ENCODE peak calls at places on chromosomes 2 and 18, in nine cellular contexts. G is choroid plexus epithelial cell; Y is SHP77 treated with DMSO at 0.1 percent for 48 hours; E is Karpas-422; C is stimulated activated CD4-positive, alpha-beta T cell treated with anti-CD3 and anti-CD28 coated beads, Interleukin-12 subunit alpha, Interleukin-12 subunit beta, amount 100 ng/mL, for 4 hours; X is cardiac muscle cell; L is activated CD8-positive, alpha-beta memory T cell treated with anti-CD3 and anti-CD28 coated beads for 24 hours; R is left lung; B is colonic mucosa. Z is an unnamed sample.

GRCh38 chr2:234595829-234596228 is 98.9 kb upstream of the ARL4C start:
- DNase-seq in X (no peak), L (no peak), R (no peak), Y (no peak), C (no peak), E (no peak), G (peak; percentile 32), B (no peak), Z (peak; percentile 61)

GRCh38 chr2:58620127-58620526 is 379.0 kb upstream of the FANCL start:
- DNase-seq in X (no peak), E (no peak), L (no peak), B (no peak), Y (no peak), G (peak; percentile 60), C (no peak), R (no peak), Z (no peak)

GRCh38 chr2:197028230-197028629 is 101.7 kb upstream of the PGAP1 start:
- DNase-seq in Y (no peak), L (no peak), R (no peak), E (no peak), G (peak; percentile 90), C (no peak), X (peak; percentile 87), B (no peak), Z (peak; percentile 84)

GRCh38 chr2:11996618-11997017 is 250.2 kb downstream of the LPIN1 start:
- DNase-seq in B (no peak), G (peak; percentile 59), Y (no peak), X (peak; percentile 15), R (no peak), E (no peak), L (no peak), C (no peak), Z (no peak)

GRCh38 chr2:47070920-47071824 is 83.9 kb downstream of the STPG4 start:
- DNase-seq in B (peak; percentile 68), X (peak; percentile 97), C (no peak), G (peak; percentile 93), L (peak; percentile 74), E (no peak), Y (no peak), R (peak; percentile 80), Z (peak; percentile 92)

GRCh38 chr18:21897811-21898210 is 157.2 kb downstream of the MIB1 start:
- DNase-seq in R (no peak), L (no peak), B (peak; percentile 76), E (peak; percentile 80), C (peak; percentile 1), Y (no peak), X (peak; percentile 67), G (peak; percentile 63), Z (peak; percentile 70)

GRCh38 chr2:201795608-201796477 is 10.5 kb upstream of the CDK15 start:
- DNase-seq in L (no peak), E (peak; percentile 67), R (no peak), G (peak; percentile 74), B (no peak), C (no peak), Y (peak; percentile 17), X (peak; percentile 62), Z (peak; percentile 72)

GRCh38 chr2:8617048-8617447 is 64.8 kb upstream of the ID2 start:
- DNase-seq in X (no peak), Y (no peak), E (no peak), B (no peak), L (no peak), R (no peak), C (no peak), G (no peak), Z (no peak)